ENCODE peak calls at places on chromosome X, in four cellular contexts. K, R, Z and J are unnamed samples.

GRCh38 chrX:5042563-5042962 is 1186.1 kb downstream of the NLGN4X start:
- DNase-seq in R (no peak), Z (no peak), K (no peak), J (no peak)

GRCh38 chrX:1598021-1598875 is 6.8 kb downstream of the AKAP17A start:
- DNase-seq in R (no peak), K (peak; percentile 37), Z (no peak), J (no peak)

GRCh38 chrX:15855562-15856256 is 1.1 kb upstream of the AP1S2 start:
- DNase-seq in R (no peak), K (no peak), Z (no peak), J (no peak)

GRCh38 chrX:137479394-137479793 is 86.5 kb upstream of the ZIC3 start:
- DNase-seq in Z (no peak), K (no peak), R (no peak), J (no peak)

GRCh38 chrX:149611619-149612018 is 16.5 kb upstream of the HSFX2 start:
- DNase-seq in R (no peak), Z (no peak), K (no peak), J (no peak)

GRCh38 chrX:70664726-70665125 is 220.1 kb downstream of the DLG3 start:
- DNase-seq in K (no peak), R (peak; percentile 30), Z (no peak), J (peak; percentile 19)

GRCh38 chrX:47497274-47497673 is 14.3 kb upstream of the ZNF41 start:
- DNase-seq in Z (no peak), R (peak; percentile 38), K (no peak), J (no peak)

GRCh38 chrX:119121341-119121740 is 6.3 kb downstream of the KIAA1210 start:
- DNase-seq in R (peak; percentile 31), Z (no peak), K (no peak), J (no peak)

GRCh38 chrX:386768-387575 is at the start of gene PPP2R3B:
- DNase-seq in R (peak; percentile 98), K (peak; percentile 98), Z (peak; percentile 99), J (peak; percentile 98)

GRCh38 chrX:143669395-143669794 is 33.5 kb upstream of the SLITRK4 start:
- DNase-seq in R (no peak), K (no peak), Z (no peak), J (peak; percentile 17)

GRCh38 chrX:65451663-65452062 is 82.9 kb downstream of the LAS1L start:
- DNase-seq in Z (no peak), R (peak; percentile 33), K (no peak), J (peak; percentile 55)

GRCh38 chrX:120419465-120419864 is 49.6 kb downstream of the LAMP2 start:
- DNase-seq in Z (no peak), R (no peak), K (no peak), J (no peak)

GRCh38 chrX:151711787-151712186 is 4.0 kb upstream of the FATE1 start:
- DNase-seq in R (no peak), K (no peak), Z (peak; percentile 38), J (peak; percentile 17)

GRCh38 chrX:1485033-1485432 is 32.3 kb upstream of the ASMTL start:
- DNase-seq in R (no peak), K (no peak), Z (no peak), J (no peak)

GRCh38 chrX:17214962-17215361 is 160.0 kb upstream of the NHS start:
- DNase-seq in K (no peak), R (no peak), Z (no peak), J (no peak)

GRCh38 chrX:357693-358471 is 28.8 kb downstream of the PPP2R3B start:
- DNase-seq in K (no peak), R (peak; percentile 60), Z (no peak), J (peak; percentile 45)

GRCh38 chrX:261167-261857 is 19.9 kb upstream of the PLCXD1 start:
- DNase-seq in Z (peak; percentile 56), K (no peak), R (peak; percentile 23), J (peak; percentile 70)

GRCh38 chrX:50147972-50148371 is 52.8 kb downstream of the AKAP4 start:
- DNase-seq in K (no peak), Z (no peak), R (no peak), J (no peak)

GRCh38 chrX:119375561-119375960 is 23.6 kb upstream of the SLC25A43 start:
- DNase-seq in R (no peak), K (no peak), Z (no peak), J (no peak)

GRCh38 chrX:349196-349595 is 30.6 kb upstream of the GTPBP6 start:
- DNase-seq in R (no peak), Z (no peak), K (no peak), J (no peak)

GRCh38 chrX:57282568-57282967 is 3.9 kb upstream of the FAAH2 start:
- DNase-seq in R (no peak), Z (no peak), K (no peak), J (peak; percentile 22)

GRCh38 chrX:57286507-57287251 is at the start of gene FAAH2:
- DNase-seq in K (peak; percentile 55), Z (peak; percentile 66), R (no peak), J (peak; percentile 69)

GRCh38 chrX:57289089-57289488 is 2.6 kb downstream of the FAAH2 start:
- DNase-seq in Z (no peak), R (no peak), K (no peak), J (no peak)

DNA sequence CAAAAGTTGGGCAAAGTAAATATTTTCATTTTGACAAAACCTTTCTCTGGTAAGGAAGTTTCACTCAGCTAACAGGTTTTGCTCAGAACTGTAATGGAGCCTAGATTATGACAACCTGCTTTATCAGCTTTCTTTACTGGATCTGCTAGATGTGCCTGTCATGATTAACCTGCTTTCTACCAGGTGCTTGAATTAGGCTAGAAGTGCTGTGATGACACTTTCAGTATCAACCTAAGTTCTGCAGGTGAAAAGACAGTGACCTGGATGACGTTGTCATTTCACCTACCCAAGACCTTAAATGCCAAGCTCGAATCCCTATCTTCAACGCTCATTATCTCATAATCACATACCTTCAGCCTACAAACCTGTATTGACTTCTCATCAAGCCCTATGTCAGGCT is 1.5 kb upstream of the FAAH2 start:
- DNase-seq in R (no peak), K (no peak), Z (no peak), J (no peak)
- H3K56ac ChIP-seq in R (no peak overlapping the region), K (no peak overlapping the region), Z (no peak overlapping the region), J (no peak overlapping the region)

GRCh38 chrX:27381419-27381818 is 81.7 kb downstream of the PPP4R3C start:
- DNase-seq in K (no peak), Z (no peak), R (no peak), J (no peak)
- H3K56ac ChIP-seq in K (no peak overlapping the region), Z (no peak overlapping the region), R (no peak overlapping the region), J (no peak overlapping the region)

GRCh38 chrX:141839856-141840255 is 1.7 kb downstream of the MAGEC3 start:
- DNase-seq in K (no peak), Z (no peak), R (no peak), J (no peak)
- H3K56ac ChIP-seq in K (no peak overlapping the region), Z (no peak overlapping the region), R (no peak overlapping the region), J (no peak overlapping the region)

GRCh38 chrX:72694170-72694569 is 19.9 kb downstream of the PHKA1 start:
- DNase-seq in K (no peak), Z (no peak), R (peak; percentile 31), J (no peak)

DNA sequence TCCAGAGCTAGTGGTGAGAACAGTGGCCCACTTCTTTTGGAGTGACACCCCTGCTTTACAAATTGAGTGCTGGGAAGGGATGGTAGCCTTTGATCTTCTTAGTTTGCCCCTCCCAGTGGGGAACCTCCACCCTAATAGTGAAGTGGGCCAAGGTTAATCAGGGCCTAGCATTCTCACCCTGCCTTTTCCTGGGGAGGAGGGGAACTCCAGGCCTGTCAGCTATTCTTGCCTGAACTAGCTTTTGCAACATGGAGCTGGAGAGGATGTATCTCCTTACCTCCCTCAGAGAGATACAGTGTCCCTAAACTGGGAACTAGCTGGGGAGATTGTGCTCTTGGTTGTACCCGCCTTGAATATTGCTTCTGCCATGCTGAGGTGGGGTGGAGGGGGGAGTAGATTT is 20.6 kb downstream of the PHKA1 start:
- DNase-seq in K (no peak), R (no peak), Z (no peak), J (no peak)
- H3K56ac ChIP-seq in K (no peak overlapping the region), R (no peak overlapping the region), Z (no peak overlapping the region), J (no peak overlapping the region)

GRCh38 chrX:135421537-135421931 is 210 bp upstream of the SMIM10L2A start:
- DNase-seq in R (peak; percentile 32), K (peak; percentile 88), Z (peak; percentile 91), J (peak; percentile 75)

GRCh38 chrX:135424469-135424868 is 2.7 kb downstream of the SMIM10L2A start:
- DNase-seq in R (no peak), Z (no peak), K (no peak), J (no peak)

GRCh38 chrX:135425026-135425425 is 3.3 kb downstream of the SMIM10L2A start:
- DNase-seq in R (no peak), K (no peak), Z (no peak), J (no peak)

GRCh38 chrX:135420831-135421230 is 913 bp upstream of the SMIM10L2A start:
- DNase-seq in Z (no peak), R (no peak), K (no peak), J (no peak)

DNA sequence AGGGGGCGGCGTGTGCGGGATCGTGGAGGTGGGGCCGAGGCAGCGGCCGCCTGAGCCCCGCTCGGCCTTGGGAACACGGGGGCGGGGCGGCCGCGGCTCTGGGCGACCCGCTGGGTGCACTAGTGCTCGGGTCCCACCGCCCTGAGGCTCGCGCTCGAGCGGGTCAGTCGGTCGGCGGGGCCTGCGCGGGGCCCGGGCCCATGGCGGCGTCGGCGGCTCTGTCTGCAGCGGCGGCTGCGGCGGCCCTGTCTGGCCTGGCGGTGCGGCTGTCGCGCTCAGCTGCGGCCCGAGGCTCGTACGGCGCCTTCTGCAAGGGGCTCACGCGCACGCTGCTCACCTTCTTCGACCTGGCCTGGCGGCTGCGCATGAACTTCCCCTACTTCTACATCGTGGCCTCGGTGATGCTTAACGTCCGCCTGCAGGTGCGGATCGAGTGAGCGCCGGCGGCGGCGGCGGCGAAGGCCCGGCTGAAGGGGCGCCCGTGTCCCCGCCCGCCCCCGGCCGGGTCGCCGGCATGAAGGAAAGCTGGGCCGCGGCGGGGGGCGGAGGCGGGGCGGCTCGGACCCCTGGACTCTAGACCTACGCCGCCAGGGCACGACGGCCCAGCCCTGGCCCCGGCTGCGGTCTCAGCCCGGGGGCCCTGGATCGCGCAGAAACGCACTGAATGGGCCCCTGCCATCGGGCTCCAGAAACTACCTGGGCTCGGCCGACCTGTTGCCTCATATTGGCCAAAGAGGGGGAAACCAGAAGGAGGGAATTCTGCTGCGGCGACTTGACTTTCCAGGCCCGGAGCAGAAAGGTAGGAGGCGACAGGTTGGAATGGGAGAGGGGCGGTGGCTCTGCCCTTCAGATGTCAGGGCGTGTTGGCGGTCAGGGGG is at the start of gene SMIM10L2A:
- DNase-seq in R (no peak), K (peak; percentile 59), Z (no peak), J (peak; percentile 19)
- H3K56ac ChIP-seq in R (no peak within 1 kb of the TSS), K (no peak within 1 kb of the TSS), Z (no peak within 1 kb of the TSS), J (peak within 1 kb of the TSS; percentile 56)

GRCh38 chrX:132940727-132941162 is 17.7 kb downstream of the HS6ST2 start:
- DNase-seq in Z (no peak), R (no peak), K (no peak), J (no peak)
- H3K56ac ChIP-seq in Z (no peak overlapping the region), R (no peak overlapping the region), K (no peak overlapping the region), J (no peak overlapping the region)

DNA sequence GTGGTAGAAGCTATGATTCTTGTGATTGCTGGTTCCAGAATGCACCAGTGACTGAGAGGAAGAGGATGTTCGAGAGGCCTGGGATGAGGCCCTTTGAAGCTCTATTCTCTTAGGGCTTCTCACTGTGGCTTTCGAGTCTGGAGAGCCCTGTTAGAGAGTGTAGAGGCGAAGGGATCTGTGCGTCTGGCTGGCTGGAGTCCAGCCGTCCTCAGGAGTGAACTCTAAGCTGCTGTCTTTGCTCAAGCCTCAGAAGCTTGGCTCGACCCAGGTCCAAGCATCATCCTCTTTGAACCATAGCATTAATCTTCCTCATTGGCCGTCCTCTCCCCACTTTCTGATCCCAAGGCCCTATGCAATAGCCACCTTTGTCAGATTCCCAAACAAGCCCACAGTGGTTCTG is 51.6 kb downstream of the ELF4 start:
- DNase-seq in K (no peak), R (no peak), Z (no peak), J (no peak)
- H3K56ac ChIP-seq in K (no peak overlapping the region), R (no peak overlapping the region), Z (no peak overlapping the region), J (no peak overlapping the region)